ENCODE peak calls at places on chromosomes 16 and 17, in seven cellular contexts. I is HCT116, U is HepG2, R is SK-N-SH, B is H1, D is GM12878, K is K562. O is an unnamed sample.

GRCh38 chr17:29569245-29569950 is 897 bp downstream of the TP53I13 start:
- DNase-seq in I (no peak), U (no peak), D (no peak), K (no peak), R (peak), B (no peak), O (no peak)

GRCh38 chr16:57797526-57798266 is 4.6 kb downstream of the KIFC3 start:
- DNase-seq in K (peak), U (peak), R (no peak), I (no peak), D (no peak), B (peak), O (no peak)

GRCh38 chr17:12958786-12959185 is 59.0 kb downstream of the ELAC2 start:
- DNase-seq in I (no peak), B (no peak), D (no peak), K (no peak), U (no peak), R (no peak), O (no peak)

GRCh38 chr17:77729587-77729986 is 228.9 kb upstream of the TNRC6C start:
- DNase-seq in K (no peak), R (no peak), U (no peak), B (peak), D (no peak), I (no peak), O (no peak)

GRCh38 chr17:76635039-76635438 is 8.5 kb downstream of the ST6GALNAC1 start:
- DNase-seq in D (no peak), U (no peak), K (no peak), I (no peak), R (no peak), B (no peak), O (no peak)

GRCh38 chr16:81636298-81636960 is 142.7 kb upstream of the PLCG2 start:
- DNase-seq in K (peak), D (no peak), U (no peak), B (no peak), I (no peak), R (no peak), O (no peak)

GRCh38 chr17:45229681-45230409 is 8.2 kb downstream of the FMNL1 start:
- DNase-seq in I (no peak), R (no peak), K (no peak), B (no peak), U (no peak), D (no peak), O (no peak)

GRCh38 chr16:27726621-27727275 is 176.8 kb downstream of the KATNIP start:
- DNase-seq in U (no peak), I (no peak), B (no peak), R (no peak), D (no peak), K (no peak), O (peak)

GRCh38 chr17:80614320-80614719 is 69.7 kb downstream of the RPTOR start:
- DNase-seq in R (no peak), D (no peak), B (no peak), I (no peak), U (no peak), K (no peak), O (no peak)

GRCh38 chr17:80071116-80071980 is 30.0 kb upstream of the GAA start:
- DNase-seq in D (no peak), R (no peak), U (peak), I (no peak), K (no peak), B (no peak), O (no peak)

GRCh38 chr17:27226611-27227234 is 67.2 kb upstream of the WSB1 start:
- DNase-seq in D (no peak), K (no peak), U (no peak), I (no peak), R (no peak), B (no peak), O (no peak)

DNA sequence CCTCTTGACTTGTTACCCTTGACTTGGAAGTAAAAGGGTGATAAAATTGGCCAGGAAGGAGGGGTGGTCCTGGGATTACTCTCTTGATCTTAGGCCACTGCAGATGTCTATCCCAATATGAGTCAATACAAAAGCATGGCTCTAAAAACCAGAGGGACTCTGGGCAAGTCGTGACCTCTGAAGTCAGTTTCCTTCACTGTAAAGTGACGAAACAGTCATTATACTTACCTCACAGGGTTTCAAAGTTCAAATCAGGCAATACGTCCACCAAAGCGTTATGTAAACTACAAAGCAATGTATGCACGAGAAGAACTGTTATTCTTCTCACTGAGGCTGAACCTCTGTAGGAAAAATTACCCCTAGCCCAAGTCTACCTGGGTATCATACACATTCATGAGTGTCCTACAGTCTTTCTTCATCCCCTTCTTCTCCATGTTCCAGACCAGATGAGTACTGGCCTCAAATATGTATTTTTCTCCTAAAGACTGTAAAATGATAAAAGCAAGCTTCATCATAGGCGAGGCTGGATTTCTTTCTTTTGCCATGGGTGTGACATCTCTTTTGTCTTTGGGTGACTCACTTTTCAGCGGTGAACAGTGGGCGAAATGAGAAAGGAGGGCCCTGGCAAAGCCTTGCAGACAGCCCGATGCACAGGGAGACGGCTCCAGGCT is 34.5 kb upstream of the CLEC18B start:
- DNase-seq in R (no peak), B (no peak), K (no peak), I (no peak), D (no peak), U (peak), O (no peak)
- H3K4me3 ChIP-seq in R (no peak), B (no peak), K (no peak), I (no peak), D (no peak), U (no peak), O (no peak)

DNA sequence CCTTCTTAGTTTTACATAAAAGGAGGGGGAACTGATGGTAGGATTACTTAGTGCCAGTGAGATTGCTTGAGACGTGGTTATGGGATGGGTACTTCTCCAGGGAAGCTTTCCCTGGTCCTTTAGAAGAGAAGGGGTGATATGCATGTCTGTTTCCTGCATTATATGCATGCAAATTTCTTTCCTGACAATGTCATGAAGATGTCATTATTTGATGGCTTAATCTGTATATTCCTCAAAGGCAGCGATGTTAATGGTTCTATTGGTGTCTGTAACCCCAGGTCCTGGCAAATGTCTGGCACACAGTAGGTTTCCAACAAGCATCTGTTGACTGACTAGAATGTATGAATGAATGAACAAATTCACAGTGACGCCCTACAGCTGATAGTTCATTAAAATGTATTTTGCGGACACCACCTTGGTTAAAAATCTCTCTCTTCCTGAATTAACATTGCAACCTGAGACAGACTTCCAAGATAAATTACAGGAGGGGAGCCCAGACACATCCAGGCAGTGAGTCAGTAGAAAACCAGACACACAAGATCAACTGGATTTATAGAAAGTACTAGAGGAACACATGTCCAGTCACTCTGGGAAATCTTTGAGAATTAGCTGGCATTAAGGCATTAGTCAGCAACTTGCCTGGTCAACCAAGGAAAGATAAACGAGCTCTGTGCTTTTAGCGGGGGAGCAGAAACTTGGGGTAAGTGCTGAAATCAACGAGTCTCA is 293.4 kb downstream of the XYLT1 start:
- DNase-seq in R (no peak), B (no peak), D (no peak), K (no peak), I (no peak), U (no peak), O (no peak)
- TF ChIP-seq SIN3A in R (no peak), B (no peak), D (no peak), K (no peak), I (no peak), U (no peak), O (no peak)

GRCh38 chr17:9071921-9072503 is 50.7 kb downstream of the NTN1 start:
- DNase-seq in K (no peak), R (no peak), B (no peak), I (no peak), U (no peak), D (no peak), O (no peak)
- H3K4me3 ChIP-seq in K (no peak), R (no peak), B (no peak), I (no peak), U (no peak), D (no peak), O (no peak)

DNA sequence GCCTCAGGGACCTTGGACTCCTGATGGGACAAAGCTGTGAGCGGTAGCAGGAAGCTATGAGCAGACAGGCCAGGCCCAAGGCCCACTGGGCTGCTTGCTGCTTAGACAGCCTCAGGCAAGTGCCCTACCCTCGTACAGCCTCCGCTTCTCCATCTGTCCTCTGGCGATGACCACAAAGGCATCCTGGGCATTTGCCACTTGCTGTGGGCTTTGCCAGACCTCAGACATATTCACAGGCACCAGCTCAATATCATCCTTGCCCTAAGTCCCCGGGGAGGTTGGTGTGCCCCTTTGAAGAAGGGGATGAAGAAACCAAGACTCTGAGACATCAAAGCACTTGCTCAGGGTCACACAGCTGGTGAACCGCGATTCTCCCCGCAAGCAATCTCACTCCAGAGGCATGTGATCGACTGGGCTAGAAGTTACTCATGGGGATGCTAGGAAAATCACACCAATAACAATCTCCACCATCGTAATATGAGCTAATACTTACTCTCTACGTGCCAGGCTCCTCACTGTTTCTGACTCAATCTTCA is 21.7 kb downstream of the PPL start:
- DNase-seq in K (no peak), D (no peak), B (no peak), I (peak), U (peak), R (no peak), O (no peak)
- TF ChIP-seq SIN3A in K (no peak), D (no peak), B (no peak), I (no peak), U (no peak), R (no peak), O (no peak)

GRCh38 chr17:72536788-72537187 is 416.0 kb downstream of the SOX9 start:
- DNase-seq in K (no peak), R (no peak), B (no peak), U (no peak), I (no peak), D (no peak), O (no peak)

GRCh38 chr17:72534776-72535175 is 414.0 kb downstream of the SOX9 start:
- DNase-seq in U (no peak), D (no peak), B (no peak), R (no peak), K (no peak), I (no peak), O (no peak)

GRCh38 chr17:72535779-72536178 is 415.0 kb downstream of the SOX9 start:
- DNase-seq in D (no peak), I (no peak), K (no peak), B (no peak), R (no peak), U (no peak), O (no peak)

GRCh38 chr17:72535346-72535745 is 414.5 kb downstream of the SOX9 start:
- DNase-seq in U (no peak), R (no peak), I (no peak), B (no peak), K (no peak), D (no peak), O (no peak)

DNA sequence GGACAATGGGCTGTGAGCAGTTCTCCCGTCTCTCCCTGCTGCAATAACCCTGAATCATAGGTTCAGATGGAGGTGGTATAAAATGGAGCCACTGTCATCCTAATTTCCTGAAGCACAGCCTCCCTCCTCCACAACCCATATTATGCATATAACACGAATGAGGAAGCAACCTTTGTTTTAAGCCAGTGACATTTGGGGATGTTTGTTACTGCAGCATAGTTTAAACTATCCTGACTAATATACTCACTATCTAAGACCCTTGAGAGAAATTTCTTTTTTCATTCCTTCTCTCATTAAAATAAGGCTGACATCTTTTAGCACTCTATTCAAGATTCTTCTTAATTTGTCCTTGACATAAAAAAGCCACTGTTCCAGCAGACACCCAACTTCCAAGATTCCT is 413.4 kb downstream of the SOX9 start:
- DNase-seq in I (no peak), R (no peak), B (no peak), D (no peak), K (no peak), U (no peak), O (no peak)
- H3K4me3 ChIP-seq in I (no peak), R (no peak), B (no peak), D (no peak), K (no peak), U (no peak), O (no peak)

GRCh38 chr16:74611721-74612120 is 4.8 kb upstream of the GLG1 start:
- DNase-seq in D (no peak), U (no peak), R (no peak), K (no peak), I (no peak), B (no peak), O (no peak)
- TF ChIP-seq SIN3A in D (no peak), U (no peak), R (no peak), K (no peak), I (no peak), B (no peak), O (no peak)